ENCODE peak calls at places on chromosomes 16 and 17, in ten cellular contexts. P, L, A, Q, N, F, R, O, M and K are unnamed samples.

GRCh38 chr17:30599424-30600061 is 122.3 kb downstream of the GOSR1 start:
- DNase-seq in P (no peak), L (no peak), A (no peak), Q (no peak), N (no peak), F (peak), R (no peak), O (no peak), M (no peak), K (no peak)

GRCh38 chr17:77233635-77234334 is 93.0 kb downstream of the SEC14L1 start:
- DNase-seq in P (no peak), L (no peak), A (peak), Q (no peak), N (peak), F (no peak), R (peak), O (no peak), M (no peak), K (no peak)

GRCh38 chr17:49015924-49016774 is 19.0 kb downstream of the IGF2BP1 start:
- DNase-seq in P (no peak), L (no peak), A (no peak), Q (no peak), N (no peak), F (no peak), R (no peak), O (no peak), M (no peak), K (peak)

GRCh38 chr17:19897901-19898300 is 30.2 kb upstream of the ULK2 start:
- DNase-seq in P (no peak), L (no peak), A (no peak), Q (no peak), N (peak), F (no peak), R (no peak), O (no peak), M (no peak), K (no peak)

GRCh38 chr17:71649986-71650385 is 470.8 kb upstream of the SOX9 start:
- DNase-seq in P (peak), L (no peak), A (no peak), Q (no peak), N (peak), F (no peak), R (no peak), O (no peak), M (no peak), K (no peak)

GRCh38 chr17:67280279-67280678 is 35.3 kb upstream of the HELZ start:
- DNase-seq in P (no peak), L (no peak), A (no peak), Q (no peak), N (peak), F (no peak), R (no peak), O (no peak), M (no peak), K (no peak)

GRCh38 chr16:6375471-6376075 is 957.1 kb upstream of the RBFOX1 start:
- DNase-seq in P (peak), L (no peak), A (no peak), Q (no peak), N (no peak), F (no peak), R (no peak), O (no peak), M (no peak), K (no peak)

GRCh38 chr17:42221886-42222745 is 27.8 kb upstream of the GHDC start:
- DNase-seq in P (no peak), L (peak), A (peak), Q (peak), N (peak), F (peak), R (peak), O (no peak), M (no peak), K (no peak)

GRCh38 chr17:77184474-77184873 is 43.7 kb downstream of the SEC14L1 start:
- DNase-seq in P (no peak), L (no peak), A (no peak), Q (no peak), N (peak), F (no peak), R (no peak), O (no peak), M (no peak), K (no peak)

GRCh38 chr17:16477255-16477654 is 14.7 kb downstream of the LRRC75A start:
- DNase-seq in P (peak), L (no peak), A (no peak), Q (peak), N (peak), F (no peak), R (no peak), O (no peak), M (no peak), K (no peak)

GRCh38 chr16:2194166-2194834 is 2.1 kb downstream of the CASKIN1 start:
- DNase-seq in P (no peak), L (no peak), A (no peak), Q (no peak), N (peak), F (no peak), R (no peak), O (no peak), M (no peak), K (no peak)

DNA sequence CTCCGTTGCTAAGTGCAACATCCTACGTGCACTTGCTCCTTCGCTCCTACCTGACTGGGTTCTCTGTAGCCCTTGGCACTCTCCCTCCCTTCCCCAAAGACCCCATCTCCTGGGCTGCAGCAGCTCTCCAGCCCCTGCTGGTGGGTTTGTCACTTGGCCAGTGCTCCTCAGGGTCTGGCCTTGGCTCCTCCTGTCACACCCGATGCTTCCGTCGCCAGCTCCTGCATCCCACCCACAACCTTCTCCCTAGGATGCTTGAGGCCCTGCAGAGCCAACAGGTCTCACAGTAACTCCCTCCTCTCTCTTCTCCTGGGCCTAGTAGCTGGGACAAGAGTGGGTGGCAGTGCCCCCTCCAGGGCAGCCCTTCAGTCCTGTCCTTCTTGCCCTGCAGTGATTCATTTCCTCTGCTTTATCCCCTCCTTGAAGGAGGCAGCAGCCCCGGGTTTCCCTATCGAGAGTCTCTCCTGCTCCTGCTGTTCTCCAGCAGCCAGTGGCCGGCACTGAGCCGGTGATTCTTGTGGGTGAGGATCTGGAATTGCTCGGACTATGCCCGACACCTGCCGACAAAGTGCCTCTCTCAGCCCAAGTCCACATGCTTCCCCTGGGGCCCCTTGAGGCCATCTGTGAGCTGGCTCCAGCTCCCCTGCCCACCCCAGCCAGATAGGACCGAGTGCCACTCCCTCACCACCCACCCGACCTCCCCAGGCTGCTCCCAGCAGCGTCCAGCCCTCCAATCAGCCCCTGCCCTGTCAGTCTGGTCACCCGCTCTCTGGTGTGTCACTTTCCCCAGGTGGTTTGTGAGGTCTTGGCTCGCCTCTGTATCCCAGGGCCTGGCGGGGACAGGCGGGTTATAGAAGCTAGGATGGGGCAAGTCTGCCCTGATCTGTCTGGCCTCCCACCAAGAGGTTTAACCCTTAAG is 3.8 kb downstream of the LITAFD start:
- DNase-seq in P (no peak), L (no peak), A (no peak), Q (no peak), N (peak), F (peak), R (no peak), O (no peak), M (no peak), K (no peak)
- TF ChIP-seq CTCF in P (no peak), L (no peak), A (no peak), Q (no peak), N (no peak), F (peak), R (no peak), O (no peak), M (no peak), K (no peak)

GRCh38 chr16:73713817-73714495 is 582.7 kb upstream of the PSMD7 start:
- DNase-seq in P (no peak), L (no peak), A (no peak), Q (no peak), N (peak), F (peak), R (peak), O (peak), M (no peak), K (no peak)
- TF ChIP-seq CTCF in P (peak), L (no peak), A (peak), Q (peak), N (no peak), F (peak), R (peak), O (no peak), M (peak), K (peak)

GRCh38 chr16:89475144-89475543 is 15.2 kb downstream of the ANKRD11 start:
- DNase-seq in P (no peak), L (no peak), A (no peak), Q (no peak), N (no peak), F (peak), R (no peak), O (no peak), M (no peak), K (no peak)
- TF ChIP-seq CTCF in P (no peak), L (no peak), A (no peak), Q (no peak), N (no peak), F (no peak), R (no peak), O (no peak), M (no peak), K (no peak)

GRCh38 chr16:57667526-57668258 is 414 bp upstream of the ADGRG3 start:
- DNase-seq in P (no peak), L (peak), A (no peak), Q (peak), N (no peak), F (peak), R (peak), O (no peak), M (no peak), K (no peak)
- TF ChIP-seq CTCF in P (no peak), L (no peak), A (peak), Q (peak), N (no peak), F (peak), R (peak), O (no peak), M (no peak), K (no peak)